ENCODE peak calls at places on chromosomes 2 and 18, in four cellular contexts. Q, B, V and O are unnamed samples.
A peak's percentile ranks its signal among the peaks of the same experiment; 100 is the strongest.

GRCh38 chr18:42338683-42339082 is 383.6 kb downstream of the PIK3C3 start:
- DNase-seq in V (no peak), Q (no peak), B (peak; percentile 88), O (no peak)

GRCh38 chr2:219028996-219029828 is 12.1 kb downstream of the CFAP65 start:
- DNase-seq in V (no peak), B (no peak), Q (no peak), O (no peak)

GRCh38 chr2:83594841-83595720 is 864.0 kb downstream of the SUCLG1 start:
- DNase-seq in B (no peak), V (no peak), Q (no peak), O (no peak)

GRCh38 chr2:109182426-109182825 is 53.4 kb downstream of the SH3RF3 start:
- DNase-seq in V (no peak), Q (no peak), B (no peak), O (peak; percentile 59)

GRCh38 chr2:238418999-238419546 is 7.7 kb upstream of the ASB1 start:
- DNase-seq in V (no peak), B (no peak), Q (no peak), O (no peak)

GRCh38 chr2:150376627-150377335 is 110.7 kb downstream of the RND3 start:
- DNase-seq in V (no peak), B (peak; percentile 25), Q (peak; percentile 65), O (peak; percentile 51)

GRCh38 chr2:233353769-233354499 is at the start of gene DGKD:
- DNase-seq in Q (peak; percentile 82), B (peak; percentile 79), V (peak; percentile 68), O (peak; percentile 14)

GRCh38 chr18:47470941-47471340 is 219.5 kb upstream of the SKOR2 start:
- DNase-seq in V (no peak), B (no peak), Q (no peak), O (no peak)

GRCh38 chr2:226247289-226248275 is 552.0 kb downstream of the IRS1 start:
- DNase-seq in V (no peak), Q (no peak), B (no peak), O (peak; percentile 28)

DNA sequence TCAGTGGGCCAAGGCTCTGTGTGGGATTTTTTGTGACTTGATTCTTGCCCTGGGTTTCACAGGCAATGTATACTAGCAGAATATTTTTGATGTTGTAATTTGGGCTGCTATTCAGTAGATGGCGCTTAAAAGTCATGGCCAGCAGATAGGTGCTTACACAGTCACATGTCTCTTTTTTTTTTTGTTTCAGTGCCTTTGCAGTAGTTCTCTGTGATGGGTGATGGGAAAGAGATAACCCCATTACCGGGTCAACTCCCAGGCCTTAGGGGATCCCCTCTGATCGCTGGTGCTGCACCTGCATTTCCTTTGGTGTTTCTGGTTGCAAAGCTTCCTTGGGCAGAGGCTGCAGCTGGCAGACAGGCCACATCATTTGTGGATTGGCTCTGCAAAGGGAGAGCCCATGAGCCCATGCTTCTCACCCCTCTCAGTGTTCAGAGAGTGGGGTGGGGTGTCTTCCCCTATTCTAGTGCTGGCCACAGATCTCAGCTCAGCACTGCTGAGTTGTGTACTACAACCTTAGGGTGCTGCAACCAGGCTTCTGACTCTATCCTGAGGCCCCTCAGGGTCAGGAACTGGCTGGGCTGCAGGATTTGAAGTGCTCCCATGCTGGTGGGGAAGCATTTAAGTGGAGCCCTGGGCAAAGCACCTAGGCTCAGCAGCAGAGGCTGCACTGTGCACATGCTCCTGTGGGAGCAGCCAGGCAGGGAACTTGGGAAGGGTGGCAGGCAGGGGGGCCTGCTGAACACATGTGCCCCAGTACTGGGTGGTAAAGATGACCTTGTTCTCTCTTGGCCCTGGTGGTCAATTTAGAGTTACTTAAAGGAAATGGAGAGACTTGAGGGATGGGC is 219.8 kb upstream of the SPHKAP start:
- DNase-seq in B (no peak), Q (no peak), V (peak; percentile 90), O (peak; percentile 16)
- TF ChIP-seq CTCF in B (no peak), Q (no peak), V (peak; percentile 70), O (peak; percentile 40)

DNA sequence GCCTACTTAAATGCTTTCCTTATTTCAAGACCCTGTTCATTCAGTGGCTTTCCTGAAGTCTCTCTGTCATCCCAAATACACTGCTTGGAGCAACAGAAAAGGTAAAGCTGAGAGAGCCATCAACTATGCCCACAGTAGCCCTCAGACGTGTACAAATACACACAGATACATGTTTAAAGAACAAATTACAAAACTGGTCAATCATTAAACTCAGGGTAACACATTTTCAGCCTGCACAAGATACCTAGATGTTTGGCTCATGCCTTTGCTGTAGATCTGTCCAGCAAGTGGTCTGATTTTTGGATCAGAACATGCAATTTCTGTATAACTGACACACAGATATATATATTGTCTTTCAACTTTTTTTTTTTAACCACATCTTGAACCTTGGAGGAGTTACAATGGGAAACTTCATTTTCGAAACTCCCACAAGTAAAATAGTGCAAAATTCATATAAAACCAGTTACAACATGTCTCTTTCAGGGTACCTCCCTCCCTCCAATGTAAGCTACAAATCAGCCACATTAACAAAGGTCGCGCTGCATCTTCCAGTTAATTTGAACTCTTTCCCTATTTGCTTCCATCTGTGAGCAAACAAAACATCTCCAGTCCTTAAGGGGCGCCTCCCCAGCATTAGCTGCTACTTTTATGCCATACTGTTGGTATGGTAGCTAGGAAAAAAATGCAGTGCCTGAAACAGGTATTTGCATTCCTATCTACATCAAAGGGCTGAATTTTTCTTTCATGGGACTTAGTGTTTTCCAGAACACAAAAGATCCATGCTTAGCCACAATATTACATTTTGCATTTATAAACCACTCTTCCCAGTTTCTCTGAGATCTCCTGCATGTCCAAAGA is 311.9 kb downstream of the NRXN1 start:
- DNase-seq in Q (no peak), B (no peak), V (no peak), O (no peak)
- H3K4me3 ChIP-seq in Q (no peak overlapping the region), B (no peak overlapping the region), V (no peak overlapping the region), O (no peak overlapping the region)

GRCh38 chr2:185284696-185285095 is 453.9 kb upstream of the FSIP2 start:
- DNase-seq in Q (no peak), V (no peak), B (no peak), O (no peak)

GRCh38 chr2:185274718-185275484 is 463.7 kb upstream of the FSIP2 start:
- DNase-seq in Q (no peak), B (no peak), V (no peak), O (no peak)

DNA sequence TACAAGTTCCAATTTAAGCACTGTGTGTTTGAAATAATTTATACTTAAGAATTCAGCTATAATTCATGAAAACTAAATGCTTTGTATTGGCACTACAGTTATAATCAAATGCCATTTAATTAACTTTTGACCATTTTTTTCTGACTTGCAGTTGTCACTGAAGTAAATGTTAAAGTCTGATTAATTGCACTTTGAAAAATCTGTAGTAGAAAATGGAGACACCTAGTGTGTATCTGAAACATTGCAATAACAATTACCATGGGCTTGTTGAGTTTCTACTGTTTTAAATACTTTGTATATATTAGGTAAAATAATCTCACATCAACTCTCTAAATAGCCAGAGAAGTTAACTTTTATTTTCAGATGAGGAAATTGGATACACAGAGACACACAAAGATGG is 458.6 kb upstream of the FSIP2 start:
- DNase-seq in Q (no peak), V (peak; percentile 41), B (peak; percentile 16), O (peak; percentile 16)
- TF ChIP-seq CTCF in Q (no peak), V (peak; percentile 60), B (peak; percentile 44), O (peak; percentile 46)

DNA sequence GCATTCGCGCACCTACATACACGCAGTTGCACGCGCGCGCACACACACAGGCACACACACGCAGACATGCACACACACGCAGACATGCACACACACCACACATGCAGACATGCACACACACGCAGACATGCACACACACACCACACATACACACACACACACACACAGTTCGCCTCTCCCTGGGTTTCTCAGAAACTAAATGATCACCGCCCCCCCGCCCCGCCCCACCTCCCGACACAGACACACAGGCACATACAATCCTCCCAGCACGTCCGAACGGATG is 1.1 kb downstream of the EPHA4 start:
- DNase-seq in V (no peak), B (no peak), Q (no peak), O (peak; percentile 25)
- H3K4me3 ChIP-seq in V (peak overlapping the region; percentile 94), B (no peak overlapping the region), Q (peak overlapping the region; percentile 93), O (peak overlapping the region; percentile 89)

GRCh38 chr18:45850021-45850420 is 24.5 kb downstream of the SIGLEC15 start:
- DNase-seq in B (no peak), Q (no peak), V (no peak), O (peak; percentile 19)
- TF ChIP-seq CTCF in B (peak; percentile 37), Q (no peak), V (peak; percentile 3), O (peak; percentile 35)

DNA sequence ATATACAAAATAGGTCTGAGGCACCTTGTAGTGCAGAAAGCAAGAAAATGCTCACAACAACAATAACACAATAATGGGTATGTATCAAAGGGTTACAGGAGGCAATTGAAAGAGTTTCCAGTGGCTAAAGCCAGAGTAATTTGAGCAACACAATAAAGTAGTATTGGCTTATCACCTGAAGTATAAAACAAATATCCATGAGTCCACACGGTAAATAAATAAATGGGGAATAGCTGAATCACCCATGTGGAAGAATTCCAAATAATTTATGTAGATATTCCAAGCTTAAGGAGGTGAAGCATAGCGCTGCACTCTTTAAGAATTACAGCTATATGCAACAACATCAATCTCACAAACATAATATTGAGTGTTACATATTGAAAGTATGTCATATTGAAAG is 110.8 kb downstream of the AFF3 start:
- DNase-seq in V (no peak), B (no peak), Q (no peak), O (no peak)
- H3K4me3 ChIP-seq in V (no peak overlapping the region), B (no peak overlapping the region), Q (no peak overlapping the region), O (no peak overlapping the region)

DNA sequence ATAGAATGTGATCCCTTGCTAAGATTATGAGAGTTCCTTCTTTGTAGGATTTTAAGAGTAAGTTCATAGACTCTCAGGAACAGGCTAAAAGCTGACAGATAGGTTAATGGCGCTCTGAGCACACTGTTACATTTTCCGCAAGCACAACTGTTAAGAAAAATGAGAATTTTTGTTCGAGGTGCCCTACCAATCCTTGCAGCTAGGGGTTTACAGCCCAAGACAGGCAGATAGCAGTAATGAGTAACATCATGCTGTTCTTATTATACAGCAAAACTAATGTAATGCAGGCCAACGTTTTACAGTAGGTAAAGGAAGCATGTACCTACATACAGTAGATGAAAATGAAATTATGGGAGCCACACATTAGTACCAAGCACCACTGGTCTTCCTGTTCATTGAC is 11.2 kb upstream of the BOD1L2 start:
- DNase-seq in Q (no peak), V (no peak), B (no peak), O (no peak)
- TF ChIP-seq CTCF in Q (no peak), V (no peak), B (no peak), O (peak; percentile 14)